ENCODE peak calls at places on chromosomes 4 and X, in seven cellular contexts. A, Z, E, M, P, K and T are unnamed samples.
A peak's percentile ranks its signal among the peaks of the same experiment; 100 is the strongest.

GRCh38 chr4:1099684-1100335 is 13.6 kb downstream of the RNF212 start:
- DNase-seq in A (no peak), Z (no peak), E (no peak), M (no peak), P (no peak), K (no peak), T (no peak)

GRCh38 chr4:124635331-124635730 is 77.2 kb downstream of the ANKRD50 start:
- DNase-seq in A (no peak), Z (no peak), E (no peak), M (no peak), P (no peak), K (no peak), T (no peak)

GRCh38 chrX:6163761-6164160 is 64.9 kb downstream of the NLGN4X start:
- DNase-seq in A (no peak), Z (no peak), E (no peak), M (no peak), P (no peak), K (no peak), T (no peak)

GRCh38 chr4:138555107-138555506 is 313.0 kb upstream of the SLC7A11 start:
- DNase-seq in A (no peak), Z (no peak), E (no peak), M (no peak), P (no peak), K (no peak), T (no peak)

GRCh38 chrX:152149648-152150047 is 11.3 kb upstream of the MAGEA10 start:
- DNase-seq in A (no peak), Z (no peak), E (no peak), M (no peak), P (no peak), K (no peak), T (no peak)

GRCh38 chrX:153874366-153875125 is 11.4 kb downstream of the L1CAM start:
- DNase-seq in A (no peak), Z (no peak), E (no peak), M (no peak), P (no peak), K (no peak), T (no peak)

GRCh38 chr4:3786196-3786869 is 20.1 kb downstream of the ADRA2C start:
- DNase-seq in A (no peak), Z (no peak), E (no peak), M (no peak), P (no peak), K (peak; percentile 13), T (no peak)

GRCh38 chr4:183563874-183564273 is 59.0 kb downstream of the ING2 start:
- DNase-seq in A (no peak), Z (no peak), E (no peak), M (no peak), P (no peak), K (no peak), T (no peak)

GRCh38 chrX:15903186-15903681 is 48.6 kb upstream of the AP1S2 start:
- DNase-seq in A (peak; percentile 86), Z (peak; percentile 87), E (no peak), M (no peak), P (no peak), K (no peak), T (no peak)

GRCh38 chr4:81519428-81519775 is 47.7 kb upstream of the RASGEF1B start:
- DNase-seq in A (no peak), Z (no peak), E (no peak), M (no peak), P (no peak), K (no peak), T (no peak)
- H3K4me1 ChIP-seq in A (no peaks in the 10 kb centered on the region), Z (peaks cover 7% of the 10 kb centered on the region), E (no peaks in the 10 kb centered on the region), M (no peaks in the 10 kb centered on the region), P (no peaks in the 10 kb centered on the region), K (peaks cover 4% of the 10 kb centered on the region), T (no peaks in the 10 kb centered on the region)

GRCh38 chr4:10105920-10106319 is 10.7 kb downstream of the WDR1 start:
- DNase-seq in A (no peak), Z (no peak), E (no peak), M (no peak), P (no peak), K (no peak), T (no peak)

GRCh38 chr4:10106421-10107039 is 10.1 kb downstream of the WDR1 start:
- DNase-seq in A (no peak), Z (no peak), E (peak; percentile 89), M (no peak), P (peak; percentile 94), K (peak; percentile 65), T (peak; percentile 83)

GRCh38 chr4:10108391-10108790 is 8.2 kb downstream of the WDR1 start:
- DNase-seq in A (no peak), Z (no peak), E (no peak), M (no peak), P (no peak), K (no peak), T (no peak)

GRCh38 chr4:10108818-10109783 is 7.5 kb downstream of the WDR1 start:
- DNase-seq in A (no peak), Z (no peak), E (no peak), M (no peak), P (no peak), K (no peak), T (no peak)

GRCh38 chr4:10107111-10108091 is 9.2 kb downstream of the WDR1 start:
- DNase-seq in A (no peak), Z (no peak), E (no peak), M (no peak), P (peak; percentile 71), K (no peak), T (no peak)
- H3K27ac ChIP-seq in A (no peak overlapping the region), Z (no peak overlapping the region), E (peak overlapping the region; percentile 83), M (peak overlapping the region; percentile 76), P (peak overlapping the region; percentile 97), K (no peak overlapping the region), T (peak overlapping the region; percentile 89)

GRCh38 chr4:8118035-8118434 is 40.6 kb downstream of the ABLIM2 start:
- DNase-seq in A (no peak), Z (no peak), E (no peak), M (no peak), P (no peak), K (no peak), T (no peak)
- H3K4me1 ChIP-seq in A (no peaks in the 10 kb centered on the region), Z (peaks cover 4% of the 10 kb centered on the region), E (peaks cover 13% of the 10 kb centered on the region), M (peaks cover 51% of the 10 kb centered on the region), P (peaks cover 8% of the 10 kb centered on the region), K (peaks cover 22% of the 10 kb centered on the region), T (no peaks in the 10 kb centered on the region)

GRCh38 chr4:104571341-104571740 is 76.6 kb upstream of the CXXC4 start:
- DNase-seq in A (no peak), Z (no peak), E (no peak), M (no peak), P (no peak), K (no peak), T (no peak)
- H3K27ac ChIP-seq in A (no peak overlapping the region), Z (no peak overlapping the region), E (no peak overlapping the region), M (no peak overlapping the region), P (no peak overlapping the region), K (no peak overlapping the region), T (no peak overlapping the region)